ENCODE peak calls at places on chromosomes 7 and 10, in four cellular contexts. U, R, O and I are unnamed samples.
A peak's percentile ranks its signal among the peaks of the same experiment; 100 is the strongest.

GRCh38 chr7:18357691-18358090 is 137.9 kb upstream of the HDAC9 start:
- DNase-seq in U (no peak), R (no peak), O (peak; percentile 17), I (peak; percentile 8)

GRCh38 chr7:885893-886625 is 9.7 kb downstream of the GET4 start:
- DNase-seq in U (no peak), R (no peak), O (no peak), I (no peak)

GRCh38 chr7:79820387-79820786 is 314.2 kb upstream of the GNAI1 start:
- DNase-seq in U (no peak), R (peak; percentile 42), O (no peak), I (no peak)

GRCh38 chr10:61792921-61793320 is 108.6 kb upstream of the ARID5B start:
- DNase-seq in U (no peak), R (peak; percentile 87), O (no peak), I (no peak)

GRCh38 chr7:16695621-16696237 is 49.7 kb downstream of the BZW2 start:
- DNase-seq in U (no peak), R (peak; percentile 74), O (peak; percentile 59), I (peak; percentile 67)

GRCh38 chr7:151115121-151115835 is 29.0 kb downstream of the AGAP3 start:
- DNase-seq in U (no peak), R (peak; percentile 15), O (no peak), I (no peak)

GRCh38 chr10:7424315-7424714 is 13.5 kb upstream of the SFMBT2 start:
- DNase-seq in U (no peak), R (no peak), O (no peak), I (no peak)

GRCh38 chr10:88881335-88881734 is 1.3 kb downstream of the STAMBPL1 start:
- DNase-seq in U (no peak), R (peak; percentile 17), O (peak; percentile 25), I (no peak)

GRCh38 chr10:110207805-110208613 is 604 bp downstream of the MXI1 start:
- DNase-seq in U (no peak), R (peak; percentile 44), O (peak; percentile 90), I (peak; percentile 53)

GRCh38 chr10:107847620-107848019 is 683.1 kb upstream of the SORCS1 start:
- DNase-seq in U (no peak), R (no peak), O (no peak), I (no peak)

GRCh38 chr7:31023877-31024276 is 28.2 kb upstream of the ADCYAP1R1 start:
- DNase-seq in U (peak; percentile 11), R (no peak), O (peak; percentile 65), I (no peak)

GRCh38 chr10:84076540-84077195 is 62.6 kb upstream of the GHITM start:
- DNase-seq in U (no peak), R (no peak), O (peak; percentile 59), I (no peak)

GRCh38 chr7:4712371-4713182 is 30.5 kb downstream of the FOXK1 start:
- DNase-seq in U (no peak), R (no peak), O (peak; percentile 81), I (peak; percentile 81)
- TF ChIP-seq MYC in U (no peak), R (no peak), O (no peak), I (no peak)

DNA sequence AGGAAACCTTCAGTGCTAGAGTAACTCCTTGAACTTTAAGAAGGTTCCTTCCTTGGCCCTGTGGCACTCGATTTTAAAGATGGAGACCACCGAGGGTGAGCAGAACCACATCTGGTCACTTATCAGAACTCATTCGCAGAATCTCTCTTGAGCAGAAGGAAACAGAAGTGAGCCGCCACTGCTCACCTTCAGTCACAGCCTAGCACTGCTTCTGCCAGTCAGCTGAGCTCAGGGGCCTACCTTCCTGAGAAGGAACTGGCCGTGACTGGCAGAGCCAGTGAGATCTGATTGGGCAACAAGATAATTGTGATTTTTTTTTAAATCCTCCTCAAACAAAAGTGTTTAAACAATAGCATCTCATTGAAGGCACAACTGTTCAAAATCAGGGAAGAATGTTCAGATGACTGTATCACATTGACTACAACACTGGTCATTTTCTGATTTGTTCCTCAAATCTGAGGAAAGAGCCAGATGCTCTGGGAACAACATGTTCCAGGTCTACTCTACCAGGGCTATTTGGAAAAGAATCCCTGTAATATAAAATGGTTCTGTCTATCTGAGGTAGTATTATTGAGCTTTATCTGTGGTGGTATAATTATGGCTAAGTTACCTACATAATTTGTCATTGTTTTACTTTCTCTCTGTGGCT is 2.7 kb upstream of the SYPL1 start:
- DNase-seq in U (no peak), R (no peak), O (no peak), I (no peak)
- TF ChIP-seq MAX in U (no peak), R (no peak), O (no peak), I (no peak)

DNA sequence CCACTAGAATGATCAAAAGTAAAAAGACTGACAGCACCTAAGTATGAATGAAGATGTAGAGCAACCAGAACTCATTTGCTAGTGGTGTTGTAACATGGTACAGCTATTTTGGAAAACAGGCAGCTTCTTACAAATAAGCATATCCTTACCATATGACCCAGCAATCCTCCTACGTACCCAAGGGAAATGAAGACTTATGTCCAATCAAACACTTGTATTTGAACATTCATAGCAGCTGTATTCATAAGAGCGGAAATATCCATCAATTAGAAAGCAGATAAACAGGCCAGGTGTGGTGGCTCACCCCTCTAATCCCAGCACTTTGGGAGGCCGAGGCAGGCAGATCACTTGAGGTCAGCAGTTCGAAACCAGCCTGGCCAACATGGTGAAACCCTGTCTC is 53.0 kb downstream of the KLRG2 start:
- DNase-seq in U (no peak), R (no peak), O (no peak), I (no peak)
- TF ChIP-seq MYC in U (no peak), R (no peak), O (no peak), I (no peak)

GRCh38 chr10:99430451-99431189 is at the start of gene GOT1:
- DNase-seq in U (peak; percentile 99), R (peak; percentile 99), O (peak; percentile 99), I (peak; percentile 99)
- TF ChIP-seq MAX in U (no peak), R (no peak), O (peak; percentile 66), I (peak; percentile 21)

GRCh38 chr7:19442016-19442785 is 266.6 kb downstream of the POLR1F start:
- DNase-seq in U (no peak), R (peak; percentile 30), O (peak; percentile 54), I (peak; percentile 55)
- TF ChIP-seq MYC in U (no peak), R (no peak), O (no peak), I (no peak)

DNA sequence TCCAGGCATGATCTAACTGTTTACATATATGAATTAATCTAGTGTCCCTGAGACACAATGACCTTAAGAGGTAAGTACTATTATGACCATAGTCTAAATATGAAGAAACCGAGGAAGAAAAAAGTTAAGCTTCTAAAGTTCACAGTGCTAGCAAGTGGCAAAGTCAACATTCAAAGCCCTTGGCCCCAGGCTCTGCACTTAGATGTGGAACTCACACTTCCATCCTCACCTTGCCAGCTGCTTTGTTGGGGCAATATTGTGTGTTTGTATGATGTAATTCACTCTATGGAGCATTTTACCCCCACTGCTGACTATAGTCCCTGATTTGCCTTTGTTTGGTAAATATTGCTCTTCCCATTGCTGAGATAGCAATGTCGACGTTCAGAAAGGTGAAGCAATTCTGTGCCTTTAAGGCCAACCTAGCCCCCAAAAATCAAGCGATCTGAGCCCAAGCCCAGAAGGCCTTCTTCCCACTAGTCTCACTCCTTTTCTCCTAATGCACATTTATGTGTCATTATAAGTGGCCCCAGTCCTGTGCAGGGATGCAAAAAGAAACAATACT is 487.6 kb upstream of the ZMIZ1 start:
- DNase-seq in U (no peak), R (no peak), O (no peak), I (no peak)
- TF ChIP-seq MAX in U (no peak), R (no peak), O (no peak), I (no peak)